ENCODE peak calls at places on chromosome 6, in six cellular contexts. N is fibroblast of mammary gland; U is sigmoid colon; G is EL; K is stimulated activated CD8-positive, alpha-beta memory T cell treated with anti-CD3 and anti-CD28 coated beads, Interleukin-2, amount 100 ng/mL, for 1 hour; J is endothelial cell. A is an unnamed sample.

GRCh38 chr6:165636415-165637048 is 26.5 kb downstream of the PDE10A start:
- DNase-seq in N (no peak), K (no peak), J (no peak), U (no peak), G (no peak), A (no peak)

GRCh38 chr6:42569102-42570028 is 5.5 kb downstream of the UBR2 start:
- DNase-seq in K (no peak), J (no peak), N (peak), U (no peak), G (peak), A (peak)

GRCh38 chr6:169654590-169655391 is 47.0 kb downstream of the WDR27 start:
- DNase-seq in N (peak), U (peak), J (no peak), G (peak), K (peak), A (peak)

GRCh38 chr6:132959927-132960326 is 145.6 kb downstream of the RPS12 start:
- DNase-seq in N (no peak), J (no peak), K (no peak), U (no peak), G (no peak), A (no peak)

GRCh38 chr6:39339557-39340555 is 17.4 kb upstream of the KCNK16 start:
- DNase-seq in J (no peak), U (no peak), K (no peak), N (no peak), G (no peak), A (peak)

GRCh38 chr6:48766349-48766748 is 655.4 kb upstream of the PTCHD4 start:
- DNase-seq in J (no peak), G (peak), U (no peak), N (peak), K (no peak), A (peak)

GRCh38 chr6:340991-341827 is 48.9 kb downstream of the DUSP22 start:
- DNase-seq in N (peak), G (no peak), J (no peak), U (no peak), K (no peak), A (no peak)

GRCh38 chr6:11050735-11051134 is 6.6 kb upstream of the ELOVL2 start:
- DNase-seq in G (peak), J (no peak), K (no peak), U (no peak), N (peak), A (no peak)

GRCh38 chr6:54598787-54599309 is 247.7 kb upstream of the FAM83B start:
- DNase-seq in J (no peak), K (no peak), G (no peak), N (peak), U (no peak), A (peak)

GRCh38 chr6:94027374-94027773 is 608.0 kb upstream of the EPHA7 start:
- DNase-seq in N (no peak), G (no peak), K (no peak), U (no peak), J (no peak), A (no peak)

GRCh38 chr6:139449611-139450000 is 75.2 kb upstream of the CITED2 start:
- DNase-seq in K (no peak), U (no peak), J (no peak), G (peak), N (peak), A (no peak)

GRCh38 chr6:161257778-161258457 is 15.9 kb downstream of the AGPAT4 start:
- DNase-seq in J (no peak), K (no peak), G (peak), N (peak), U (peak), A (no peak)

GRCh38 chr6:13290335-13290734 is 38.0 kb downstream of the TBC1D7 start:
- DNase-seq in U (no peak), G (no peak), J (no peak), K (no peak), N (no peak), A (no peak)

GRCh38 chr6:108531332-108531731 is 29.4 kb upstream of the FOXO3 start:
- DNase-seq in G (no peak), J (no peak), U (no peak), K (no peak), N (no peak), A (no peak)

GRCh38 chr6:1230281-1230680 is 81.6 kb upstream of the FOXQ1 start:
- DNase-seq in J (no peak), N (no peak), G (no peak), U (no peak), K (no peak), A (no peak)

GRCh38 chr6:128327890-128328289 is 192.5 kb downstream of the PTPRK start:
- DNase-seq in U (no peak), G (peak), K (no peak), J (peak), N (peak), A (no peak)

GRCh38 chr6:12973302-12973865 is 256.8 kb downstream of the PHACTR1 start:
- DNase-seq in G (peak), K (no peak), N (peak), J (no peak), U (no peak), A (no peak)

GRCh38 chr6:135289816-135290215 is 108.7 kb downstream of the MYB start:
- DNase-seq in N (no peak), U (no peak), G (no peak), K (no peak), J (no peak), A (no peak)

GRCh38 chr6:18280084-18280483 is 15.8 kb upstream of the DEK start:
- DNase-seq in N (no peak), J (no peak), U (no peak), K (no peak), G (no peak), A (peak)

GRCh38 chr6:24908555-24908954 is 27.2 kb downstream of the RIPOR2 start:
- DNase-seq in N (peak), K (no peak), U (no peak), J (no peak), G (peak), A (no peak)

GRCh38 chr6:31930962-31931361 is 3.4 kb downstream of the C2 start:
- DNase-seq in G (no peak), N (no peak), U (no peak), J (no peak), K (no peak), A (no peak)

GRCh38 chr6:139126255-139126654 is 8.6 kb upstream of the HECA start:
- DNase-seq in G (peak), U (no peak), N (peak), J (no peak), K (no peak), A (peak)

GRCh38 chr6:168534265-168534664 is 93.3 kb downstream of the SMOC2 start:
- DNase-seq in K (no peak), U (no peak), G (no peak), N (no peak), J (no peak), A (no peak)

GRCh38 chr6:137823826-137824501 is 43.1 kb upstream of the TNFAIP3 start:
- DNase-seq in N (peak), G (peak), U (peak), J (no peak), K (peak), A (peak)

GRCh38 chr6:56314683-56315523 is 67.5 kb upstream of the COL21A1 start:
- DNase-seq in J (peak), G (peak), N (peak), K (no peak), U (no peak), A (peak)

GRCh38 chr6:151087861-151088598 is 151.7 kb upstream of the AKAP12 start:
- DNase-seq in U (no peak), J (no peak), G (peak), K (no peak), N (peak), A (no peak)

GRCh38 chr6:8282380-8282779 is 153.0 kb downstream of the SLC35B3 start:
- DNase-seq in U (no peak), J (no peak), N (no peak), K (no peak), G (no peak), A (no peak)

GRCh38 chr6:134689676-134690447 is 260.0 kb downstream of the ALDH8A1 start:
- DNase-seq in U (no peak), G (no peak), N (no peak), J (no peak), K (no peak), A (no peak)